ENCODE peak calls at places on chromosomes 1 and 21, in five cellular contexts. C, I, G, X and W are unnamed samples.
A peak's percentile ranks its signal among the peaks of the same experiment; 100 is the strongest.

GRCh38 chr1:54865238-54866073 is 21.5 kb downstream of the DHCR24 start:
- ATAC-seq in C (peak; percentile 55), I (no peak), G (no peak), X (no peak), W (no peak)

GRCh38 chr21:16264314-16264713 is 534.5 kb downstream of the USP25 start:
- ATAC-seq in C (no peak), I (no peak), G (no peak), X (peak; percentile 53), W (no peak)

GRCh38 chr1:67009792-67010191 is 44.2 kb downstream of the SLC35D1 start:
- ATAC-seq in C (no peak), I (no peak), G (no peak), X (no peak), W (no peak)

GRCh38 chr21:38995071-38995669 is 188.1 kb downstream of the PSMG1 start:
- ATAC-seq in C (no peak), I (no peak), G (no peak), X (no peak), W (no peak)

GRCh38 chr1:232902766-232903357 is 47.5 kb upstream of the NTPCR start:
- ATAC-seq in C (no peak), I (no peak), G (no peak), X (no peak), W (no peak)

GRCh38 chr1:173506437-173506836 is 29.3 kb downstream of the PRDX6 start:
- ATAC-seq in C (peak; percentile 87), I (no peak), G (no peak), X (no peak), W (peak; percentile 8)

GRCh38 chr1:223353939-223354338 is 10.0 kb downstream of the SUSD4 start:
- ATAC-seq in C (no peak), I (no peak), G (no peak), X (no peak), W (no peak)

GRCh38 chr1:176098560-176098959 is 108.5 kb downstream of the COP1 start:
- ATAC-seq in C (no peak), I (no peak), G (no peak), X (no peak), W (no peak)

GRCh38 chr1:85756864-85757263 is 48.6 kb upstream of the ZNHIT6 start:
- ATAC-seq in C (no peak), I (no peak), G (no peak), X (no peak), W (no peak)

GRCh38 chr1:240199758-240200655 is 108.3 kb downstream of the FMN2 start:
- ATAC-seq in C (no peak), I (no peak), G (no peak), X (no peak), W (no peak)

GRCh38 chr1:156165083-156165482 is 11.7 kb downstream of the SEMA4A start:
- ATAC-seq in C (no peak), I (peak; percentile 44), G (no peak), X (no peak), W (peak; percentile 57)

GRCh38 chr21:35674895-35675470 is 385.3 kb downstream of the SETD4 start:
- ATAC-seq in C (no peak), I (no peak), G (no peak), X (no peak), W (no peak)

GRCh38 chr1:24998554-24999245 is 68.6 kb upstream of the RUNX3 start:
- ATAC-seq in C (no peak), I (no peak), G (no peak), X (no peak), W (no peak)

GRCh38 chr1:212129781-212130180 is 94.2 kb downstream of the DTL start:
- ATAC-seq in C (no peak), I (no peak), G (no peak), X (no peak), W (no peak)

GRCh38 chr1:52601976-52602327 is 219 bp upstream of the GPX7 start:
- ATAC-seq in C (peak; percentile 10), I (no peak), G (no peak), X (peak; percentile 32), W (peak; percentile 5)

GRCh38 chr1:229209386-229209785 is 61.5 kb upstream of the RAB4A start:
- ATAC-seq in C (no peak), I (no peak), G (no peak), X (no peak), W (no peak)

GRCh38 chr1:241610056-241610815 is 29.9 kb downstream of the CHML start:
- ATAC-seq in C (peak; percentile 39), I (no peak), G (no peak), X (peak; percentile 72), W (no peak)

GRCh38 chr1:199422206-199422605 is 605.3 kb upstream of the NR5A2 start:
- ATAC-seq in C (no peak), I (no peak), G (no peak), X (no peak), W (no peak)

GRCh38 chr1:1915911-1916835 is 1.1 kb downstream of the CALML6 start:
- ATAC-seq in C (no peak), I (no peak), G (no peak), X (no peak), W (no peak)

GRCh38 chr1:147738739-147739476 is 21.5 kb downstream of the GJA5 start:
- ATAC-seq in C (no peak), I (no peak), G (no peak), X (peak; percentile 77), W (no peak)

GRCh38 chr1:28913786-28914227 is 562 bp upstream of the EPB41 start:
- ATAC-seq in C (no peak), I (no peak), G (no peak), X (no peak), W (no peak)